ENCODE peak calls at places on chromosomes 1 and 21, in seven cellular contexts. O, R, Q, U, D, G and X are unnamed samples.

GRCh38 chr1:113861641-113862040 is 9.9 kb downstream of the PTPN22 start:
- DNase-seq in O (no peak), Q (no peak), G (no peak), D (no peak), U (no peak), R (no peak), X (no peak)

GRCh38 chr1:116504308-116505156 is 66.3 kb downstream of the CD58 start:
- DNase-seq in O (no peak), D (peak; percentile 92), Q (no peak), G (peak; percentile 75), U (no peak), R (no peak), X (peak; percentile 81)

GRCh38 chr1:209266590-209267172 is 316.8 kb upstream of the CAMK1G start:
- DNase-seq in D (no peak), U (no peak), R (no peak), O (no peak), Q (no peak), G (peak; percentile 45), X (no peak)

GRCh38 chr1:66396212-66396890 is 137.6 kb upstream of the SGIP1 start:
- DNase-seq in R (no peak), Q (no peak), O (no peak), U (no peak), G (no peak), D (no peak), X (no peak)

GRCh38 chr1:67393240-67393639 is 37.0 kb downstream of the SERBP1 start:
- DNase-seq in O (peak; percentile 68), Q (no peak), D (peak; percentile 22), G (no peak), U (no peak), R (no peak), X (no peak)

GRCh38 chr21:29376556-29376955 is 77.8 kb downstream of the BACH1 start:
- DNase-seq in G (peak; percentile 29), U (no peak), R (no peak), D (peak; percentile 51), O (peak; percentile 36), Q (peak; percentile 80), X (peak; percentile 72)

GRCh38 chr1:43358746-43359693 is at the start of gene CDC20:
- DNase-seq in R (peak; percentile 100), U (peak; percentile 97), O (peak; percentile 98), G (peak; percentile 93), D (peak; percentile 98), Q (peak; percentile 100), X (peak; percentile 93)

GRCh38 chr1:216855810-216856209 is 132.6 kb upstream of the ESRRG start:
- DNase-seq in U (no peak), O (no peak), R (no peak), D (no peak), G (no peak), Q (peak; percentile 12), X (no peak)

GRCh38 chr1:10651377-10651776 is 145.1 kb downstream of the CASZ1 start:
- DNase-seq in U (no peak), D (peak; percentile 79), Q (peak; percentile 65), G (peak; percentile 25), O (no peak), R (no peak), X (no peak)

GRCh38 chr1:215665212-215665611 is 98.1 kb downstream of the KCTD3 start:
- DNase-seq in U (no peak), D (no peak), Q (no peak), O (no peak), R (no peak), G (peak; percentile 8), X (no peak)

GRCh38 chr1:25554426-25554780 is 11.0 kb downstream of the LDLRAP1 start:
- DNase-seq in R (no peak), U (no peak), Q (no peak), G (no peak), O (peak; percentile 3), D (no peak), X (no peak)

GRCh38 chr1:235998812-235999211 is 66.1 kb downstream of the NID1 start:
- DNase-seq in U (no peak), G (no peak), Q (no peak), R (no peak), O (no peak), D (peak; percentile 56), X (peak; percentile 10)

GRCh38 chr1:31730336-31731048 is 26.7 kb upstream of the COL16A1 start:
- DNase-seq in D (no peak), R (no peak), G (no peak), Q (no peak), O (no peak), U (no peak), X (no peak)

GRCh38 chr1:156124557-156125483 is 10.3 kb downstream of the LMNA start:
- DNase-seq in D (peak; percentile 79), G (peak; percentile 48), O (no peak), R (no peak), Q (peak; percentile 54), U (peak; percentile 43), X (no peak)

GRCh38 chr21:17501107-17502006 is 11.5 kb upstream of the CXADR start:
- DNase-seq in U (no peak), R (no peak), G (no peak), D (no peak), O (no peak), Q (no peak), X (no peak)

GRCh38 chr1:157723157-157723556 is 22.6 kb upstream of the FCRL3 start:
- DNase-seq in D (no peak), R (no peak), G (no peak), Q (no peak), U (no peak), O (no peak), X (no peak)

GRCh38 chr1:228063251-228064191 is 19.0 kb upstream of the ARF1 start:
- DNase-seq in R (peak; percentile 65), D (peak; percentile 17), G (no peak), O (no peak), U (no peak), Q (no peak), X (no peak)

GRCh38 chr1:57019240-57019805 is 53.5 kb upstream of the C8B start:
- DNase-seq in R (no peak), O (no peak), G (no peak), Q (no peak), D (no peak), U (no peak), X (no peak)

GRCh38 chr21:46421756-46422555 is 36.7 kb upstream of the DIP2A start:
- DNase-seq in G (no peak), U (no peak), O (no peak), Q (no peak), D (no peak), R (no peak), X (no peak)

GRCh38 chr1:8170059-8170835 is 144.1 kb upstream of the ERRFI1 start:
- DNase-seq in D (no peak), R (no peak), O (peak; percentile 49), Q (no peak), G (no peak), U (peak; percentile 46), X (no peak)

GRCh38 chr1:92992066-92992465 is 30.8 kb upstream of the DIPK1A start:
- DNase-seq in G (no peak), U (no peak), O (no peak), Q (no peak), R (no peak), D (no peak), X (no peak)

GRCh38 chr1:62870148-62870547 is 86.2 kb downstream of the ATG4C start:
- DNase-seq in Q (no peak), R (no peak), U (no peak), O (no peak), D (no peak), G (peak; percentile 63), X (no peak)

GRCh38 chr1:52554756-52555155 is 1.9 kb upstream of the TUT4 start:
- DNase-seq in D (no peak), U (no peak), R (no peak), Q (peak; percentile 30), G (no peak), O (no peak), X (no peak)
- H3K4me3 ChIP-seq in D (no peak overlapping the region), U (no peak overlapping the region), R (no peak overlapping the region), Q (peak overlapping the region; percentile 87), G (no peak overlapping the region), O (no peak overlapping the region), X (no peak overlapping the region)

DNA sequence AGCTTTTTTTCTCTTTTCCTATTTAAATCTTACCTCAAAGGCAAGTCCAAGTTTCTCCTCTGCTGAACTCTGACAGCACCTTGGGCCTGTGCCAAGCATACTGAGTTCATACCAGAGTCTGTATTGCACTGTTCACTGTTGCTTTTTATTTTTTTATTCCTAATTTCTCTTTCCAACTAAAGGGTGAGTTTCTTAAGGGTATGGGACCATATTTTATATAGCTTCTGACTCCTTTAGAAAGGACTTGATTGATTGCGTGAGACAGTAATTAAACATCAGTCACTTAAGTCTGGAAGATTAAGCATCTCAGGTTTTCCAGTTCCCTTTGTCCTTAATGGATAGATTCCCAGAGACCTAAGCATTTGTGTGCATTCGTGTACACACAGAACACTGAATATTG is 69.9 kb downstream of the CACHD1 start:
- DNase-seq in Q (no peak), U (peak; percentile 70), R (no peak), G (peak; percentile 67), O (peak; percentile 81), D (peak; percentile 76), X (no peak)
- H3K4me1 ChIP-seq in Q (peaks cover 65% of the 10 kb centered on the region), U (peaks cover 23% of the 10 kb centered on the region), R (peaks cover 35% of the 10 kb centered on the region), G (peaks cover 4% of the 10 kb centered on the region), O (peaks cover 26% of the 10 kb centered on the region), D (peaks cover 55% of the 10 kb centered on the region), X (peaks cover 53% of the 10 kb centered on the region)

DNA sequence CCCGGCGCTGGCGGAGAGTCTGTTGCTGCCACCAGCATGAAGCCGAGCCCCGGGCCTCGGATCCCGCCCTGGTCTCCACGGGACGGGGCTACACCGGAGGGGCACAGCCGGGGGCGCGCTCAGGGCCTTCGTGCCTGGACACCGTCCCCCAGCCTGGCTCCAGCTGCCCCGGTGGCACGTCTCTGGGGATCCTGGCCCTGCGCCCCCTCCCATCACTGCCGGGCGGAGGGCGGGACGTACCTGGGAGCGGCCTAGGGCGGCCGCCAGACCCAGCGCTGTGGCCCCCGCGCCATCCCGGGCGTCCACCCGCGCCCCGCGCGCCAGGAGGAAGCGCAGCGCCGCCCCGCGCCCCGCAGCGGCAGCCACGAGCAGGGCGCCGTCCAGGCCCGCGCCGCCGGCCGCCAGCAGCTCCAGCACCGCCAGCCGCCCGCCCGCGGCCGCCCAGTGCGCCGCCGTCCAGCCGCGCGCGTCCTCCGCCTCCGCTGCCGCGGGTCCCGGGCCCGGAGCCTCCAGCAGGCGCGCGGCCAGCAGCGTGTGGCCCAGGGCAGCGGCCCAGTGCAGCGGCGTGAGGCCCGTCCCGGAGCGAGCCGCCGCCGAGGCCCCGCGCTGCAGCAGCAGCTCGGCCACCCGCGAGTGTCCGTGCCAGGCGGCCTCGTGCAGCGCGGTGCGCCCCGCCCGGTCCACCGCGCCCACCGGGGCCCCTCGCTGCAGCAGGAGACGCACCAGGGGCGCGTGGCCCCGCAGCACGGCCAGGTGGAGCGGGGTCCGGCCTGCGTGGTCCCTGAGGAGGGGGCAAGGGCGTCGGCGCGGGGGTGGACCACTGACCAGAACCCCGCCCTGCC is 1.0 kb downstream of the ANKRD65 start:
- DNase-seq in Q (peak; percentile 63), G (no peak), U (peak; percentile 65), O (peak; percentile 39), R (no peak), D (no peak), X (no peak)
- TF ChIP-seq CTCF in Q (no peak), G (no peak), U (peak; percentile 33), O (no peak), R (no peak), D (no peak), X (no peak)

DNA sequence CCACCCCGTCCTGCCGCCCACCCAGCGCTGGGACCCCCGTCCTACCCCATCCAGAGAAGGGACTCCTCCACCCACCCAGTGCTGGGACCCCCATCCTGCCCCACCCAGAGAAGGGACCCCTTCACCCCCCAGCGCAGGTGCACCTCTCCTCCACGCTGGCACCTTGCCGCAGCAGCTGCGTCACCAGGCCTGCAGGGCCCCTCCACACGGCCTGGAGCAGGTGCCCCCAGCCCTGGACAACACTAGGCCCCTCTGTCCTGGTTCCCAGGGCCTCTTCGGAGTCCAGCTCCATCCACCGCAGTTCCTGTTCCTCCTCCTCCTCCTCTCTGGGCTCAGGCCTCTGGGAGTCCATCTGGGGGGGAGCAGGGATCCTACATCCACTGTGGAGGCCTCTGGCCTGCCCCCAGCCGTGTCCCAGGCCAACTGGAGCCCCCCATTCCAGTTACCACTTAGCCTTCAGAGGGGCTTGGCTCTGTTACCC is 382 bp downstream of the ANKRD65 start:
- DNase-seq in U (peak; percentile 49), O (peak; percentile 37), R (no peak), G (no peak), D (no peak), Q (no peak), X (no peak)
- H3K4me3 ChIP-seq in U (peak overlapping the region; percentile 33), O (peak overlapping the region; percentile 7), R (peak overlapping the region; percentile 54), G (no peak overlapping the region), D (no peak overlapping the region), Q (no peak overlapping the region), X (no peak overlapping the region)